ENCODE peak calls at places on chromosome 22, in nine cellular contexts. One of them, this sample, is unnamed.

GRCh38 chr22:43446037-43446803 is 34.4 kb downstream of the MPPED1 start:
- DNase-seq in naive thymus-derived CD4-positive, alpha-beta T cell: no peak
- DNase-seq in neural progenitor cell: no peak
- DNase-seq in heart right ventricle: no peak
- DNase-seq in CD8-positive, alpha-beta memory T cell: no peak
- DNase-seq in effector memory CD4-positive, alpha-beta T cell: no peak
- DNase-seq in spleen: peak
- DNase-seq in kidney: no peak
- DNase-seq in transverse colon: no peak
- DNase-seq in this sample: peak

GRCh38 chr22:39381009-39381755 is 18.4 kb upstream of the TAB1 start:
- DNase-seq in naive thymus-derived CD4-positive, alpha-beta T cell: no peak
- DNase-seq in effector memory CD4-positive, alpha-beta T cell: no peak
- DNase-seq in neural progenitor cell: no peak
- DNase-seq in spleen: no peak
- DNase-seq in heart right ventricle: no peak
- DNase-seq in transverse colon: no peak
- DNase-seq in kidney: no peak
- DNase-seq in CD8-positive, alpha-beta memory T cell: no peak
- DNase-seq in this sample: no peak

GRCh38 chr22:37148031-37148651 is 1.6 kb downstream of the IL2RB start:
- DNase-seq in heart right ventricle: no peak
- DNase-seq in CD8-positive, alpha-beta memory T cell: peak
- DNase-seq in kidney: peak
- DNase-seq in transverse colon: no peak
- DNase-seq in effector memory CD4-positive, alpha-beta T cell: no peak
- DNase-seq in spleen: peak
- DNase-seq in naive thymus-derived CD4-positive, alpha-beta T cell: peak
- DNase-seq in neural progenitor cell: no peak
- DNase-seq in this sample: no peak

GRCh38 chr22:45966320-45966891 is 10.6 kb downstream of the WNT7B start:
- DNase-seq in CD8-positive, alpha-beta memory T cell: no peak
- DNase-seq in neural progenitor cell: no peak
- DNase-seq in transverse colon: no peak
- DNase-seq in heart right ventricle: no peak
- DNase-seq in kidney: no peak
- DNase-seq in effector memory CD4-positive, alpha-beta T cell: no peak
- DNase-seq in spleen: no peak
- DNase-seq in naive thymus-derived CD4-positive, alpha-beta T cell: no peak
- DNase-seq in this sample: no peak

GRCh38 chr22:45678961-45679912 is 7.6 kb downstream of the ATXN10 start:
- DNase-seq in kidney: no peak
- DNase-seq in heart right ventricle: no peak
- DNase-seq in neural progenitor cell: no peak
- DNase-seq in CD8-positive, alpha-beta memory T cell: no peak
- DNase-seq in naive thymus-derived CD4-positive, alpha-beta T cell: no peak
- DNase-seq in transverse colon: no peak
- DNase-seq in effector memory CD4-positive, alpha-beta T cell: no peak
- DNase-seq in spleen: no peak
- DNase-seq in this sample: no peak

GRCh38 chr22:37172266-37173245 is 15.5 kb downstream of the C1QTNF6 start:
- DNase-seq in effector memory CD4-positive, alpha-beta T cell: no peak
- DNase-seq in neural progenitor cell: no peak
- DNase-seq in kidney: peak
- DNase-seq in spleen: peak
- DNase-seq in naive thymus-derived CD4-positive, alpha-beta T cell: no peak
- DNase-seq in transverse colon: no peak
- DNase-seq in heart right ventricle: no peak
- DNase-seq in CD8-positive, alpha-beta memory T cell: no peak
- DNase-seq in this sample: no peak

GRCh38 chr22:29082826-29083545 is 10.2 kb downstream of the KREMEN1 start:
- DNase-seq in kidney: no peak
- DNase-seq in heart right ventricle: no peak
- DNase-seq in spleen: no peak
- DNase-seq in effector memory CD4-positive, alpha-beta T cell: no peak
- DNase-seq in naive thymus-derived CD4-positive, alpha-beta T cell: no peak
- DNase-seq in neural progenitor cell: no peak
- DNase-seq in CD8-positive, alpha-beta memory T cell: no peak
- DNase-seq in transverse colon: no peak
- DNase-seq in this sample: no peak

GRCh38 chr22:37577957-37578356 is 1.9 kb downstream of the LGALS2 start:
- DNase-seq in spleen: no peak
- DNase-seq in naive thymus-derived CD4-positive, alpha-beta T cell: no peak
- DNase-seq in transverse colon: no peak
- DNase-seq in heart right ventricle: no peak
- DNase-seq in kidney: no peak
- DNase-seq in CD8-positive, alpha-beta memory T cell: no peak
- DNase-seq in effector memory CD4-positive, alpha-beta T cell: no peak
- DNase-seq in neural progenitor cell: no peak
- DNase-seq in this sample: no peak

GRCh38 chr22:17845790-17846189 is 71.5 kb upstream of the BID start:
- DNase-seq in heart right ventricle: peak
- DNase-seq in naive thymus-derived CD4-positive, alpha-beta T cell: no peak
- DNase-seq in kidney: no peak
- DNase-seq in CD8-positive, alpha-beta memory T cell: no peak
- DNase-seq in effector memory CD4-positive, alpha-beta T cell: no peak
- DNase-seq in neural progenitor cell: no peak
- DNase-seq in spleen: no peak
- DNase-seq in transverse colon: no peak
- DNase-seq in this sample: peak

GRCh38 chr22:33036881-33037280 is 21.3 kb downstream of the SYN3 start:
- DNase-seq in kidney: no peak
- DNase-seq in effector memory CD4-positive, alpha-beta T cell: no peak
- DNase-seq in CD8-positive, alpha-beta memory T cell: no peak
- DNase-seq in transverse colon: no peak
- DNase-seq in neural progenitor cell: no peak
- DNase-seq in spleen: no peak
- DNase-seq in naive thymus-derived CD4-positive, alpha-beta T cell: no peak
- DNase-seq in heart right ventricle: no peak
- DNase-seq in this sample: no peak

GRCh38 chr22:27462190-27462589 is 339.4 kb downstream of the MN1 start:
- DNase-seq in kidney: no peak
- DNase-seq in effector memory CD4-positive, alpha-beta T cell: no peak
- DNase-seq in CD8-positive, alpha-beta memory T cell: no peak
- DNase-seq in transverse colon: no peak
- DNase-seq in heart right ventricle: no peak
- DNase-seq in neural progenitor cell: peak
- DNase-seq in spleen: no peak
- DNase-seq in naive thymus-derived CD4-positive, alpha-beta T cell: no peak
- DNase-seq in this sample: no peak

GRCh38 chr22:41403532-41404318 is 22.0 kb downstream of the TEF start:
- DNase-seq in naive thymus-derived CD4-positive, alpha-beta T cell: peak
- DNase-seq in CD8-positive, alpha-beta memory T cell: peak
- DNase-seq in kidney: peak
- DNase-seq in transverse colon: peak
- DNase-seq in spleen: peak
- DNase-seq in heart right ventricle: peak
- DNase-seq in neural progenitor cell: peak
- DNase-seq in effector memory CD4-positive, alpha-beta T cell: peak
- DNase-seq in this sample: peak
- H3K27ac ChIP-seq in naive thymus-derived CD4-positive, alpha-beta T cell: peak
- H3K27ac ChIP-seq in CD8-positive, alpha-beta memory T cell: no peak
- H3K27ac ChIP-seq in kidney: no peak
- H3K27ac ChIP-seq in transverse colon: peak
- H3K27ac ChIP-seq in spleen: peak
- H3K27ac ChIP-seq in heart right ventricle: peak
- H3K27ac ChIP-seq in neural progenitor cell: no peak
- H3K27ac ChIP-seq in effector memory CD4-positive, alpha-beta T cell: no peak
- H3K27ac ChIP-seq in this sample: peak

DNA sequence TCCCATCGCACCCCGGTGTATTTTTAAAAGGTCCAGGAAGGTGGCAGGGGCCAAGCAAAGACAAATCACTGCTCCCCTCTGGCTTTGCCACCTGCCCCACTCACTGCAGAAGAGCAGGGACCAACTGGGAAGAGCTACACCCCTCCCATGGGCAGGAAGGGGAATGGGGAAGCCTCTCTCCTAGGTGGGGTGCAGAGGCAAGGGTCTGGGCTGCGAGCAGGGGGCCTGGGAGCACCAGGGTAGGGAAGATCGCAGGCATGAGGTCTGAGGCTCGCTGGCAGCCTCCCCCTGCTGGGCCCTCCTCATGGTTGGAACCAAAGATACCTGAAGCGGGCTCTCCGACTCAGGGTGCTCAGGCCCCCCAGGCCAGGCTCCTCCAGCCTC is 36.8 kb downstream of the PISD start:
- DNase-seq in transverse colon: no peak
- DNase-seq in spleen: no peak
- DNase-seq in naive thymus-derived CD4-positive, alpha-beta T cell: no peak
- DNase-seq in heart right ventricle: no peak
- DNase-seq in CD8-positive, alpha-beta memory T cell: no peak
- DNase-seq in kidney: no peak
- DNase-seq in neural progenitor cell: no peak
- DNase-seq in effector memory CD4-positive, alpha-beta T cell: no peak
- DNase-seq in this sample: no peak
- H3K27ac ChIP-seq in transverse colon: peak
- H3K27ac ChIP-seq in spleen: peak
- H3K27ac ChIP-seq in naive thymus-derived CD4-positive, alpha-beta T cell: peak
- H3K27ac ChIP-seq in heart right ventricle: peak
- H3K27ac ChIP-seq in CD8-positive, alpha-beta memory T cell: no peak
- H3K27ac ChIP-seq in kidney: no peak
- H3K27ac ChIP-seq in neural progenitor cell: peak
- H3K27ac ChIP-seq in effector memory CD4-positive, alpha-beta T cell: no peak
- H3K27ac ChIP-seq in this sample: peak

GRCh38 chr22:50508897-50509296 is 873 bp downstream of the NCAPH2 start:
- DNase-seq in heart right ventricle: no peak
- DNase-seq in spleen: no peak
- DNase-seq in effector memory CD4-positive, alpha-beta T cell: no peak
- DNase-seq in neural progenitor cell: no peak
- DNase-seq in transverse colon: no peak
- DNase-seq in kidney: no peak
- DNase-seq in CD8-positive, alpha-beta memory T cell: no peak
- DNase-seq in naive thymus-derived CD4-positive, alpha-beta T cell: no peak
- DNase-seq in this sample: no peak
- H3K27ac ChIP-seq in heart right ventricle: no peak
- H3K27ac ChIP-seq in spleen: peak
- H3K27ac ChIP-seq in effector memory CD4-positive, alpha-beta T cell: peak
- H3K27ac ChIP-seq in neural progenitor cell: no peak
- H3K27ac ChIP-seq in transverse colon: peak
- H3K27ac ChIP-seq in kidney: peak
- H3K27ac ChIP-seq in CD8-positive, alpha-beta memory T cell: peak
- H3K27ac ChIP-seq in naive thymus-derived CD4-positive, alpha-beta T cell: peak
- H3K27ac ChIP-seq in this sample: peak

DNA sequence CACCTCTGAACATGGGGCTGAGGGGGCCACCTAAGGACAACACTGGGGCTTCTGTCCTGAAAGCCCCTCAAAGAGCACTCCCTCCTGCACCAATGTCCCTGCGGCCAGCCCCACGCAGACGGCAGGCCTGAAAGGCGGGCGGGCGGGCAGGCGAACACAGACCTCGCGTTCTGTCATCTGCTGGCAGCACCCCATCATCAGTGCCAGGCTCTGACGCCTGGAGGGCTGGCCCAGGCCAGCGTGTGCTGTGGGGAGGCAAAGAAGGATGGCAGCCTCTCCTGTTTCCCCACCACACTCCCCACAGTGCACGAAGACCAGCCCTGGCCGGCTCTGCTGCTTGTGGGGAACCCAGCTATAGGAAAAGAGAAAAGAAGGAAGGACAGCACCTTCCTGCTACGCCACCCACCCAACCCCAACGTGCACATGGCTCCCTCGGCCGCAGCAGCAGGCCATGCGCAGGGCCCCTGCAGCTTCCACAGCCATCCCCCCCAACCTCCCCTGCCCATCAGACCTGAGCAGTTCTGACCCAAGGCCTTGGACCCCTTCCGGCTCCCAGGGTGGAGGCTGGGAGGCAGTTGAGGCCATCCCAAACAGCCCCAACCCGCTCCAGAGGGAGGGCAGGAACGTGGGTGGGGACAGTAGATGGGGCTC is 3.5 kb downstream of the SBF1 start:
- DNase-seq in neural progenitor cell: no peak
- DNase-seq in CD8-positive, alpha-beta memory T cell: peak
- DNase-seq in spleen: no peak
- DNase-seq in effector memory CD4-positive, alpha-beta T cell: no peak
- DNase-seq in kidney: no peak
- DNase-seq in heart right ventricle: no peak
- DNase-seq in naive thymus-derived CD4-positive, alpha-beta T cell: no peak
- DNase-seq in transverse colon: no peak
- DNase-seq in this sample: no peak
- H3K27ac ChIP-seq in neural progenitor cell: no peak
- H3K27ac ChIP-seq in CD8-positive, alpha-beta memory T cell: peak
- H3K27ac ChIP-seq in spleen: peak
- H3K27ac ChIP-seq in effector memory CD4-positive, alpha-beta T cell: peak
- H3K27ac ChIP-seq in kidney: no peak
- H3K27ac ChIP-seq in heart right ventricle: no peak
- H3K27ac ChIP-seq in naive thymus-derived CD4-positive, alpha-beta T cell: peak
- H3K27ac ChIP-seq in transverse colon: peak
- H3K27ac ChIP-seq in this sample: no peak